ENCODE peak calls at places on chromosomes 16 and 17, in nine cellular contexts. K is stimulated activated CD4-positive, alpha-beta T cell treated with anti-CD3 and anti-CD28 coated beads, Interleukin-1b, Interleukin-23, amount 100 ng/mL, for 24 hours; Z is lower leg skin; U is NCI-H1092; B is fibroblast of the aortic adventitia; Y is stimulated activated CD8-positive, alpha-beta memory T cell treated with anti-CD3 and anti-CD28 coated beads, Interleukin-2, amount 100 ng/mL, for 48 hours; L is PC-9; M is hippocampal formation; R is activated T-cell treated with anti-CD3 and anti-CD28 coated beads, Interleukin-2, amount 50 U/mL, for 72 hours. V is an unnamed sample.

GRCh38 chr16:75272097-75272548 is 20.7 kb upstream of the BCAR1 start:
- DNase-seq in Z (no peak), U (no peak), M (no peak), K (no peak), L (no peak), Y (no peak), B (no peak), R (no peak), V (no peak)

GRCh38 chr17:74527081-74527480 is 4.2 kb downstream of the CD300LB start:
- DNase-seq in U (no peak), Z (no peak), Y (no peak), L (no peak), B (no peak), M (no peak), K (no peak), R (no peak), V (no peak)

GRCh38 chr17:40518401-40519088 is 17.1 kb upstream of the TNS4 start:
- DNase-seq in B (no peak), U (no peak), Z (peak), L (peak), R (no peak), Y (no peak), K (no peak), M (no peak), V (peak)

GRCh38 chr17:30336369-30337171 is 2.7 kb upstream of the TMIGD1 start:
- DNase-seq in U (no peak), Z (no peak), Y (no peak), K (peak), R (peak), M (no peak), B (peak), L (peak), V (peak)

GRCh38 chr17:67637901-67638641 is 79.7 kb upstream of the NOL11 start:
- DNase-seq in Z (no peak), M (no peak), L (peak), R (no peak), Y (no peak), B (no peak), U (no peak), K (no peak), V (peak)

GRCh38 chr16:66856801-66857200 is 12.6 kb downstream of the CA7 start:
- DNase-seq in Z (no peak), Y (no peak), R (no peak), M (no peak), K (no peak), U (no peak), L (no peak), B (no peak), V (no peak)

GRCh38 chr17:48052956-48053757 is 5.0 kb downstream of the NFE2L1 start:
- DNase-seq in R (peak), U (peak), B (no peak), L (no peak), Y (no peak), M (peak), K (no peak), Z (peak), V (no peak)

GRCh38 chr17:11779906-11780305 is 181.6 kb downstream of the DNAH9 start:
- DNase-seq in B (no peak), K (no peak), Y (no peak), U (no peak), R (no peak), M (no peak), Z (no peak), L (no peak), V (no peak)

GRCh38 chr16:8951447-8952280 is 12.0 kb downstream of the USP7 start:
- DNase-seq in U (no peak), R (no peak), L (no peak), Y (no peak), B (no peak), Z (no peak), M (no peak), K (no peak), V (no peak)

GRCh38 chr17:28105501-28105900 is 63.0 kb downstream of the NLK start:
- DNase-seq in L (no peak), K (no peak), R (no peak), M (no peak), Y (no peak), Z (no peak), U (no peak), B (no peak), V (no peak)

GRCh38 chr17:10058924-10059683 is 139.3 kb downstream of the GAS7 start:
- DNase-seq in Z (no peak), M (no peak), R (no peak), L (no peak), Y (no peak), K (no peak), U (no peak), B (no peak), V (no peak)

GRCh38 chr16:73154063-73154870 is 106.3 kb upstream of the ZFHX3 start:
- DNase-seq in Z (no peak), B (peak), M (peak), K (no peak), U (no peak), Y (no peak), R (no peak), L (no peak), V (no peak)

GRCh38 chr16:49495151-49495566 is 121.6 kb downstream of the C16orf78 start:
- DNase-seq in Z (peak), K (no peak), L (no peak), B (no peak), M (no peak), R (no peak), U (no peak), Y (no peak), V (no peak)

GRCh38 chr16:1920727-1921155 is 2.5 kb upstream of the HS3ST6 start:
- DNase-seq in K (no peak), Y (peak), L (peak), U (no peak), Z (no peak), R (peak), M (no peak), B (no peak), V (no peak)

GRCh38 chr17:39564201-39564828 is 43.4 kb downstream of the NEUROD2 start:
- DNase-seq in L (no peak), B (no peak), R (no peak), Z (no peak), U (no peak), M (no peak), Y (no peak), K (no peak), V (no peak)

GRCh38 chr17:44633998-44634397 is 22.3 kb upstream of the MEIOC start:
- DNase-seq in R (no peak), K (no peak), B (no peak), U (no peak), Y (no peak), M (no peak), Z (no peak), L (no peak), V (no peak)

GRCh38 chr17:67136191-67137025 is 92.1 kb downstream of the CACNG1 start:
- DNase-seq in K (no peak), B (no peak), Y (no peak), Z (no peak), M (no peak), L (no peak), U (no peak), R (no peak), V (no peak)

GRCh38 chr17:79930077-79930785 is 91.0 kb upstream of the CBX4 start:
- DNase-seq in L (no peak), M (no peak), U (no peak), B (peak), Y (no peak), R (no peak), K (no peak), Z (no peak), V (no peak)

GRCh38 chr16:14264560-14264959 is 193.4 kb downstream of the MRTFB start:
- DNase-seq in M (no peak), Z (no peak), L (no peak), B (no peak), Y (no peak), U (no peak), K (no peak), R (no peak), V (no peak)

GRCh38 chr16:13999895-14000425 is 71.2 kb upstream of the MRTFB start:
- DNase-seq in K (no peak), L (no peak), Z (no peak), R (no peak), Y (no peak), U (no peak), M (peak), B (no peak), V (no peak)

GRCh38 chr17:59853168-59853918 is 39.4 kb downstream of the TUBD1 start:
- DNase-seq in Z (peak), R (peak), L (peak), K (no peak), M (no peak), B (peak), U (no peak), Y (no peak), V (peak)

GRCh38 chr17:13016881-13017622 is 775 bp downstream of the ELAC2 start:
- DNase-seq in R (no peak), Y (no peak), K (no peak), Z (peak), M (no peak), U (no peak), L (no peak), B (no peak), V (no peak)

GRCh38 chr17:418421-418751 is 65.8 kb upstream of the RPH3AL start:
- DNase-seq in M (no peak), U (no peak), Z (no peak), L (no peak), B (no peak), R (peak), K (no peak), Y (no peak), V (no peak)

GRCh38 chr17:57868775-57869598 is 19.1 kb upstream of the MRPS23 start:
- DNase-seq in R (no peak), B (no peak), K (no peak), Y (no peak), U (no peak), L (no peak), Z (no peak), M (no peak), V (no peak)

GRCh38 chr17:55348749-55349354 is 72.8 kb downstream of the MMD start:
- DNase-seq in L (peak), Y (peak), M (peak), B (peak), U (peak), Z (peak), K (peak), R (peak), V (peak)

GRCh38 chr17:38724337-38724988 is 5.7 kb upstream of the CISD3 start:
- DNase-seq in Z (no peak), B (no peak), K (no peak), M (peak), Y (no peak), R (no peak), U (peak), L (no peak), V (no peak)

GRCh38 chr17:77555741-77556291 is 402.7 kb upstream of the TNRC6C start:
- DNase-seq in U (peak), M (peak), K (no peak), B (no peak), Z (no peak), R (no peak), Y (no peak), L (no peak), V (no peak)

GRCh38 chr17:4584125-4584834 is at the start of gene SMTNL2:
- DNase-seq in R (peak), K (no peak), Y (no peak), L (no peak), B (no peak), M (no peak), Z (no peak), U (no peak), V (peak)

GRCh38 chr17:18859256-18859655 is 1.3 kb downstream of the PRPSAP2 start:
- DNase-seq in Z (peak), Y (no peak), R (no peak), K (no peak), U (no peak), L (no peak), B (peak), M (no peak), V (no peak)

GRCh38 chr17:79695293-79696158 is 35.2 kb upstream of the ENPP7 start:
- DNase-seq in Y (no peak), R (no peak), B (peak), Z (no peak), L (no peak), U (no peak), K (no peak), M (no peak), V (no peak)

V was measured in LoVo.